ENCODE peak calls at places on chromosomes 16 and 17, in six cellular contexts. U is ovary, Q is uterus, O is upper lobe of left lung, V is heart left ventricle, K is adrenal gland. G is an unnamed sample.

GRCh38 chr17:81586096-81586495 is 33.9 kb upstream of the FAAP100 start:
- DNase-seq in U (no peak), Q (no peak), O (no peak), V (no peak), K (no peak), G (no peak)

GRCh38 chr16:16120382-16121184 is 102.7 kb downstream of the ABCC6 start:
- DNase-seq in U (no peak), Q (no peak), O (no peak), V (peak; percentile 59), K (peak; percentile 61), G (peak; percentile 52)

GRCh38 chr16:17590711-17591654 is 120.2 kb upstream of the XYLT1 start:
- DNase-seq in U (no peak), Q (no peak), O (no peak), V (no peak), K (no peak), G (no peak)

GRCh38 chr17:4708436-4708835 is 2.0 kb upstream of the ARRB2 start:
- DNase-seq in U (no peak), Q (no peak), O (no peak), V (no peak), K (no peak), G (no peak)

GRCh38 chr16:80556481-80556880 is 15.7 kb downstream of the DYNLRB2 start:
- DNase-seq in U (no peak), Q (no peak), O (no peak), V (no peak), K (no peak), G (no peak)

GRCh38 chr17:45128989-45129388 is 3.3 kb downstream of the PLCD3 start:
- DNase-seq in U (no peak), Q (no peak), O (no peak), V (no peak), K (no peak), G (no peak)

GRCh38 chr16:23905027-23905426 is 69.2 kb downstream of the PRKCB start:
- DNase-seq in U (peak; percentile 54), Q (peak; percentile 30), O (peak; percentile 63), V (peak; percentile 9), K (no peak), G (no peak)

GRCh38 chr17:7674934-7675333 is 12.4 kb downstream of the TP53 start:
- DNase-seq in U (no peak), Q (no peak), O (peak; percentile 72), V (no peak), K (no peak), G (no peak)

GRCh38 chr16:8476824-8477223 is 113.5 kb downstream of the TMEM114 start:
- DNase-seq in U (no peak), Q (no peak), O (no peak), V (no peak), K (no peak), G (no peak)

GRCh38 chr16:88758227-88758943 is 26.6 kb downstream of the PIEZO1 start:
- DNase-seq in U (no peak), Q (no peak), O (no peak), V (no peak), K (no peak), G (no peak)

GRCh38 chr16:3317315-3317999 is 12.2 kb downstream of the ZNF75A start:
- DNase-seq in U (no peak), Q (no peak), O (no peak), V (no peak), K (no peak), G (no peak)
- H3K9me3 ChIP-seq in U (peaks cover 10% of the 10 kb centered on the region), Q (peaks cover 84% of the 10 kb centered on the region), O (peaks cover 99% of the 10 kb centered on the region), V (peaks cover 29% of the 10 kb centered on the region), K (peaks cover 30% of the 10 kb centered on the region), G (peaks cover 57% of the 10 kb centered on the region)

GRCh38 chr16:10920726-10921427 is 21.4 kb downstream of the DEXI start:
- DNase-seq in U (no peak), Q (no peak), O (no peak), V (no peak), K (peak; percentile 57), G (no peak)
- H3K4me1 ChIP-seq in U (peaks cover 10% of the 10 kb centered on the region), Q (peaks cover 4% of the 10 kb centered on the region), O (peaks cover 23% of the 10 kb centered on the region), V (peaks cover 47% of the 10 kb centered on the region), K (peaks cover 44% of the 10 kb centered on the region), G (no peaks in the 10 kb centered on the region)

GRCh38 chr16:30656974-30657865 is 1.0 kb upstream of the FBRS start:
- DNase-seq in U (peak; percentile 46), Q (no peak), O (no peak), V (no peak), K (peak; percentile 77), G (no peak)
- TF ChIP-seq POLR2A in U (peak; percentile 23), Q (no peak), O (no peak), V (no peak), K (no peak), G (no peak)

GRCh38 chr17:2122641-2123302 is 67.9 kb downstream of the HIC1 start:
- DNase-seq in U (peak; percentile 53), Q (peak; percentile 68), O (peak; percentile 62), V (peak; percentile 40), K (peak; percentile 58), G (no peak)
- H3K9me3 ChIP-seq in U (no peaks in the 10 kb centered on the region), Q (no peaks in the 10 kb centered on the region), O (no peaks in the 10 kb centered on the region), V (no peaks in the 10 kb centered on the region), K (no peaks in the 10 kb centered on the region), G (no peaks in the 10 kb centered on the region)

DNA sequence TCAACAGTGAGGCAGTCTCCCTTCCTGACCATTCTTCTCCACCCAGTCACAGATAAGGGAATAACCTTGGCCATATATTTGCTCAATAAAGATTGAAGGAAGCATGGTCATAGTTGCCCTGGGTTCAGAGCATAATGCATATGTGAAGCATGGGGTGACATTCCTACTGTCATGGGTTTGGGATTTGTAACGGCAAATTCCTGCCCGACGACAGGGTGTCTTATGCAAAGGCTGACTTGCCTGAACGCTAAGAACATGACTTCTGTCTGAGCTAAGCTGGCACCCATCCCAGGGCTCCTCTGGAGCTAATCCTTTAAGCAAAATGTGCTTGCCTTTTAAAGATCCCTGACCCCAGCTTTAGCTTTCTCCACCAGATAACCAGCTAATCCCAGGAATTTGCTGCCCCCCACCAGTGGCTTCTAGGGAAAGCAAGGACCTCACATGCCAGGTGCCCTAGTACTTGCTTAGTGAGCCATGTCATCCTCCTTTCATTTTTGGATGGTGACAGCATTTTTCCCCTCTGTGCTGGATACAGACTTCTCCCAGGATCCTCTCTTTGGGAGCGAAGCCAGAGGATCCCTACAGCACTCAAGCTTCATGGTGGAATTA is 11.7 kb downstream of the SLC7A6OS start:
- DNase-seq in U (peak; percentile 49), Q (peak; percentile 27), O (no peak), V (peak; percentile 44), K (peak; percentile 91), G (no peak)
- H3K4me1 ChIP-seq in U (peaks cover 5% of the 10 kb centered on the region), Q (no peaks in the 10 kb centered on the region), O (no peaks in the 10 kb centered on the region), V (peaks cover 26% of the 10 kb centered on the region), K (peaks cover 39% of the 10 kb centered on the region), G (no peaks in the 10 kb centered on the region)

GRCh38 chr17:10790491-10791401 is 13.2 kb downstream of the TMEM238L start:
- DNase-seq in U (peak; percentile 46), Q (no peak), O (no peak), V (no peak), K (peak; percentile 58), G (no peak)
- TF ChIP-seq POLR2A in U (no peak), Q (no peak), O (no peak), V (no peak), K (no peak), G (no peak)

GRCh38 chr17:1744551-1745512 is 2.2 kb downstream of the SERPINF2 start:
- DNase-seq in U (peak; percentile 68), Q (peak; percentile 54), O (peak; percentile 30), V (no peak), K (no peak), G (no peak)

GRCh38 chr17:1743094-1743452 is 402 bp downstream of the SERPINF2 start:
- DNase-seq in U (no peak), Q (no peak), O (no peak), V (no peak), K (no peak), G (no peak)

GRCh38 chr17:1746975-1747543 is 4.4 kb downstream of the SERPINF2 start:
- DNase-seq in U (peak; percentile 80), Q (peak; percentile 70), O (peak; percentile 89), V (no peak), K (no peak), G (no peak)

GRCh38 chr17:1745513-1746020 is 2.9 kb downstream of the SERPINF2 start:
- DNase-seq in U (peak; percentile 49), Q (no peak), O (peak; percentile 52), V (no peak), K (no peak), G (no peak)

DNA sequence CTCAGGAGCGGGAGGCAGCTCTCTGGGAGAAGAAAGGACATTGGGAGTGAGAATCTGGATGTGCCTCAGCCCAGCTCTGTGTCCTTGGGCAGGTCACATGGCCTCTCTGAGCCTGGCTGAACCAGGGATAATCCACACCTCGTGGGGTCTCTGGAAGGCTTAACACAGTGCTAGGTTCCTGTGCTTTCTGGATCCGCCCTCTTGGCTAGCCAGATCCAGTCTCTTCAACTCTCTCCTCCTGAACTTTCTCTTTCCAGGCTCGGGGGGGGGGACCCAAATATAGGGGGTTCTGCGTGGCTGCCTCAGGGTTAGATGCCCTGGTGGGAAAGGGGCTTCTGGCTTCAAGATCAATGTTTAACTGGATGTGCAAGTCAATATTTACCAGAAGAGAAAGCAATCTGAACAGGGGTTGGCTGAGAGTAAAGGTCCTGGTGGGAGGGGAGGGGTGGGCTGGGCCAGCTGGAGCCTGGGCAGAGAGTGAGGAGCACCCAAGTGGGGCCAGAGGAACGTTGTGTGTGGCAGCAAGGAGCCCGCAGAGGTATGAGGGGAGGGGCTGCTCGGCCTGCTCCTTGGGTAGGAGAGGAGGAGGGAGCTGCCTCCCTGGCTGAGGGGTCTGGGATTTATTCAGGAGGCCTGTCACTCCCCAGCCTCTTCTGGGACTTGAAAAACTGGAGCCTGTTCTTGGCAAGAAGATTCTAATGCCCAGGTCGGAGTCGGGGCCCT is at the start of gene SERPINF2:
- DNase-seq in U (peak; percentile 39), Q (no peak), O (peak; percentile 32), V (no peak), K (no peak), G (no peak)
- H3K9me3 ChIP-seq in U (no peaks in the 10 kb centered on the region), Q (no peaks in the 10 kb centered on the region), O (no peaks in the 10 kb centered on the region), V (no peaks in the 10 kb centered on the region), K (no peaks in the 10 kb centered on the region), G (no peaks in the 10 kb centered on the region)